ENCODE peak calls at places on chromosomes 2 and 18, in seven cellular contexts. W is neuronal stem cell, F is H1, B is IMR-90, S is mesendoderm, A is mesenchymal stem cell, M is trophoblast cell. H is an unnamed sample.
A peak's percentile ranks its signal among the peaks of the same experiment; 100 is the strongest.

GRCh38 chr18:73007935-73008308 is 140.1 kb upstream of the NETO1 start:
- DNase-seq in F (no peak), S (no peak), M (no peak), A (no peak), B (no peak), W (no peak), H (no peak)

GRCh38 chr2:109663721-109664120 is 49.6 kb downstream of the SOWAHC start:
- DNase-seq in S (no peak), B (peak; percentile 28), M (no peak), F (no peak), A (peak; percentile 22), W (no peak), H (no peak)

GRCh38 chr2:133506962-133507361 is 61.3 kb downstream of the NCKAP5 start:
- DNase-seq in W (no peak), A (no peak), S (no peak), B (no peak), F (no peak), M (no peak), H (no peak)

GRCh38 chr2:220046507-220046906 is 419.1 kb downstream of the SLC4A3 start:
- DNase-seq in B (no peak), W (no peak), M (peak; percentile 51), F (no peak), A (no peak), S (peak; percentile 30), H (no peak)

GRCh38 chr2:64951306-64951953 is 37.8 kb upstream of the SLC1A4 start:
- DNase-seq in A (peak; percentile 33), M (no peak), B (no peak), S (no peak), F (no peak), W (no peak), H (no peak)

GRCh38 chr2:169716229-169716886 is 17.3 kb upstream of the KLHL23 start:
- DNase-seq in S (no peak), B (peak; percentile 83), F (no peak), A (peak; percentile 73), M (no peak), W (no peak), H (no peak)

GRCh38 chr2:223549215-223549614 is 52.9 kb downstream of the SCG2 start:
- DNase-seq in A (peak; percentile 82), W (no peak), M (peak; percentile 90), F (no peak), B (peak; percentile 95), S (peak; percentile 24), H (no peak)

GRCh38 chr2:112229365-112229764 is 25.5 kb downstream of the ZC3H8 start:
- DNase-seq in F (no peak), W (no peak), M (no peak), A (no peak), S (no peak), B (no peak), H (no peak)

GRCh38 chr2:45242161-45242741 is 233.0 kb upstream of the SIX2 start:
- DNase-seq in W (no peak), S (no peak), A (peak; percentile 19), M (no peak), F (no peak), B (peak; percentile 37), H (no peak)

GRCh38 chr2:112055833-112056625 is 960 bp downstream of the TMEM87B start:
- DNase-seq in A (peak; percentile 99), B (peak; percentile 95), M (peak; percentile 69), W (peak; percentile 41), S (peak; percentile 69), F (no peak), H (no peak)

GRCh38 chr18:76528477-76529432 is 33.7 kb upstream of the ZNF516 start:
- DNase-seq in W (no peak), M (no peak), F (no peak), A (peak; percentile 76), B (peak; percentile 83), S (peak; percentile 36), H (no peak)

GRCh38 chr2:98730053-98730850 is 680 bp downstream of the MGAT4A start:
- DNase-seq in S (peak; percentile 18), F (no peak), W (peak; percentile 29), M (peak; percentile 80), B (no peak), A (no peak), H (peak; percentile 42)

GRCh38 chr2:186572705-186573104 is 17.2 kb upstream of the ITGAV start:
- DNase-seq in W (no peak), A (no peak), S (no peak), M (no peak), F (no peak), B (no peak), H (no peak)

GRCh38 chr2:162244559-162245031 is 1.4 kb upstream of the FAP start:
- DNase-seq in S (no peak), B (peak; percentile 93), W (no peak), F (no peak), M (peak; percentile 96), A (peak; percentile 96), H (no peak)

GRCh38 chr2:111975053-111975552 is 76.7 kb downstream of the MERTK start:
- DNase-seq in F (peak; percentile 15), B (peak; percentile 95), M (peak; percentile 97), W (no peak), A (peak; percentile 92), S (peak; percentile 32), H (no peak)

GRCh38 chr2:218658671-218659257 is 659 bp downstream of the ZNF142 start:
- DNase-seq in S (peak; percentile 90), B (peak; percentile 38), F (no peak), A (peak; percentile 63), W (peak; percentile 31), M (peak; percentile 55), H (peak; percentile 75)

GRCh38 chr2:235535423-235536130 is 41.7 kb downstream of the AGAP1 start:
- DNase-seq in S (no peak), M (no peak), F (no peak), W (no peak), A (no peak), B (no peak), H (no peak)

GRCh38 chr2:118003396-118003824 is 10.5 kb downstream of the CCDC93 start:
- DNase-seq in A (peak; percentile 88), S (peak; percentile 87), F (no peak), B (peak; percentile 85), W (peak; percentile 75), M (peak; percentile 56), H (peak; percentile 60)

GRCh38 chr18:44758821-44759624 is 78.3 kb downstream of the SETBP1 start:
- DNase-seq in M (no peak), B (no peak), W (no peak), F (no peak), A (no peak), S (no peak), H (no peak)

GRCh38 chr18:44325903-44326650 is 354.6 kb upstream of the SETBP1 start:
- DNase-seq in B (peak; percentile 61), S (peak; percentile 75), W (peak; percentile 57), F (peak; percentile 21), A (peak; percentile 57), M (peak; percentile 34), H (peak; percentile 61)

GRCh38 chr2:39304200-39304599 is 60.4 kb upstream of the CDKL4 start:
- DNase-seq in M (no peak), A (no peak), W (no peak), F (no peak), S (no peak), B (no peak), H (no peak)

GRCh38 chr2:160836755-160837154 is 323.5 kb upstream of the TANK start:
- DNase-seq in F (no peak), S (peak; percentile 84), A (peak; percentile 83), B (peak; percentile 96), W (no peak), M (peak; percentile 28), H (no peak)

GRCh38 chr2:73979686-73980085 is 5.0 kb upstream of the TET3 start:
- DNase-seq in F (no peak), S (no peak), W (no peak), M (peak; percentile 87), B (peak; percentile 92), A (peak; percentile 91), H (no peak)

GRCh38 chr2:185375731-185376130 is 362.9 kb upstream of the FSIP2 start:
- DNase-seq in S (no peak), M (no peak), F (no peak), B (no peak), A (no peak), W (no peak), H (no peak)
- H3K18ac ChIP-seq in S (no peak overlapping the region), M (no peak overlapping the region), F (no peak overlapping the region), B (no peak overlapping the region), A (no peak overlapping the region), W (no peak overlapping the region), H (no peak overlapping the region)

DNA sequence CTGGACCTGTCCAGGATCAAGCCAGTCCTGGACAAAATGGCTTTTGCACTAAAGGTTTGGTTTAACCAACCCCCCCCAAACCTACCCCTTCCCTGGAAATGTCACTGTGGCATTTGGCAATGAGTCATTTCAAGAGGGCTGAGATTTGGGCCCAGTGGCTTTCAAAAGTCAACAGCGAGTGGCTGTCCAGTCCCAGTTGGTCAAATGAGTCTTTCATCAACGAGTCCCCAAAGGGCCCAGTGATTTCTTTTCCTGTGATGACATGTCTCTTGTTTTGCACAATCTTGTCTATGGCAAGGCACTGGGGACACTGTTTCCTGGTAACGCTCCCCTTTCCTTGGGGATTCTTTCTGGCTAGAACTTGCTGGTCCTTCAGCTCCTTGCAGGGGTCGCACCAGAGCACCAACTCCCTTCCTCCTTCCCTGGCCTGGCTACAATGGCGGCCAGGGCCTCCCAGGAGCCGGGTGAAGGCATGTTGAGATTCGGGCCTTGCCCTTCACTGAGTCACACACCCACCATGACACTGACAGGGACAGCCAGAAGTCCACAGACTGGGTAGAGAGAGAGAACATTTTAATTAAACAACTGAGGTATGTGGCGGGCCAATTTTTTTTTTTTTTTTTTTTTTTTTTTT is 87.2 kb downstream of the SMAD7 start:
- DNase-seq in A (no peak), W (no peak), B (no peak), F (no peak), S (no peak), M (no peak), H (no peak)
- H3K9ac ChIP-seq in A (no peak overlapping the region), W (no peak overlapping the region), B (no peak overlapping the region), F (no peak overlapping the region), S (no peak overlapping the region), M (no peak overlapping the region), H (no peak overlapping the region)

GRCh38 chr18:11794195-11794594 is 57.0 kb upstream of the CHMP1B start:
- DNase-seq in B (no peak), S (no peak), A (no peak), F (no peak), M (no peak), W (no peak), H (no peak)
- H2BK120ac ChIP-seq in B (no peak overlapping the region), S (no peak overlapping the region), A (no peak overlapping the region), F (no peak overlapping the region), M (no peak overlapping the region), W (no peak overlapping the region), H (no peak overlapping the region)

GRCh38 chr2:2914252-2914651 is 463.4 kb downstream of the EIPR1 start:
- DNase-seq in S (no peak), M (no peak), A (no peak), F (no peak), B (no peak), W (no peak), H (no peak)

GRCh38 chr2:2913601-2914120 is 464.0 kb downstream of the EIPR1 start:
- DNase-seq in B (no peak), M (no peak), A (no peak), W (no peak), S (no peak), F (no peak), H (no peak)

GRCh38 chr2:2919574-2920365 is 457.8 kb downstream of the EIPR1 start:
- DNase-seq in F (no peak), S (no peak), W (no peak), A (no peak), M (no peak), B (no peak), H (no peak)

GRCh38 chr2:2919026-2919425 is 458.6 kb downstream of the EIPR1 start:
- DNase-seq in F (no peak), W (no peak), A (no peak), B (no peak), S (no peak), M (no peak), H (no peak)

GRCh38 chr2:2916621-2917020 is 461.0 kb downstream of the EIPR1 start:
- DNase-seq in F (no peak), M (no peak), A (no peak), W (no peak), B (no peak), S (no peak), H (no peak)
- H3K18ac ChIP-seq in F (no peak overlapping the region), M (no peak overlapping the region), A (no peak overlapping the region), W (no peak overlapping the region), B (no peak overlapping the region), S (no peak overlapping the region), H (no peak overlapping the region)

H was measured in H9.